ENCODE peak calls at places on chromosomes 3 and 15, in five cellular contexts. Q is lung, H is GM13977, W is GM12865, K is heart left ventricle. B is an unnamed sample.
A peak's percentile ranks its signal among the peaks of the same experiment; 100 is the strongest.

GRCh38 chr3:40631341-40631995 is 106.7 kb downstream of the ZNF621 start:
- DNase-seq in Q (no peak), H (no peak), W (no peak), K (no peak), B (peak; percentile 49)

GRCh38 chr3:121545049-121545563 is 682 bp downstream of the POLQ start:
- DNase-seq in Q (no peak), H (peak; percentile 21), W (no peak), K (no peak), B (no peak)

GRCh38 chr15:72306211-72306785 is 13.7 kb downstream of the CELF6 start:
- DNase-seq in Q (no peak), H (no peak), W (peak; percentile 58), K (no peak), B (no peak)

GRCh38 chr3:183664913-183665381 is 29.5 kb downstream of the KLHL24 start:
- DNase-seq in Q (no peak), H (no peak), W (no peak), K (no peak), B (peak; percentile 42)

GRCh38 chr15:37758412-37758811 is 176.0 kb upstream of the TMCO5A start:
- DNase-seq in Q (no peak), H (no peak), W (no peak), K (no peak), B (no peak)

GRCh38 chr3:159762981-159763465 is 225.6 kb upstream of the IL12A start:
- DNase-seq in Q (peak; percentile 64), H (peak; percentile 54), W (peak; percentile 54), K (peak; percentile 84), B (peak; percentile 78)

GRCh38 chr15:96342611-96343528 is 12.4 kb downstream of the NR2F2 start:
- DNase-seq in Q (peak; percentile 4), H (no peak), W (no peak), K (no peak), B (no peak)

GRCh38 chr15:89119489-89120478 is 31.5 kb downstream of the ABHD2 start:
- DNase-seq in Q (no peak), H (no peak), W (no peak), K (peak; percentile 40), B (no peak)

GRCh38 chr15:57377478-57377847 is 1.2 kb downstream of the CGNL1 start:
- DNase-seq in Q (no peak), H (no peak), W (no peak), K (no peak), B (peak; percentile 33)

GRCh38 chr3:69044608-69045007 is 7.5 kb downstream of the TMF1 start:
- DNase-seq in Q (no peak), H (no peak), W (no peak), K (no peak), B (no peak)

GRCh38 chr15:72751751-72752455 is 31.7 kb downstream of the ADPGK start:
- DNase-seq in Q (no peak), H (no peak), W (no peak), K (no peak), B (no peak)

GRCh38 chr3:123832712-123833397 is 51.3 kb downstream of the MYLK start:
- DNase-seq in Q (no peak), H (no peak), W (no peak), K (no peak), B (peak; percentile 45)

GRCh38 chr3:178562869-178563232 is 26.6 kb downstream of the KCNMB2 start:
- DNase-seq in Q (no peak), H (no peak), W (peak; percentile 31), K (no peak), B (peak; percentile 8)

GRCh38 chr3:171088984-171089754 is 62.6 kb upstream of the SLC2A2 start:
- DNase-seq in Q (no peak), H (no peak), W (no peak), K (no peak), B (peak; percentile 75)

GRCh38 chr15:90231028-90232017 is 2.4 kb downstream of the CIB1 start:
- DNase-seq in Q (peak; percentile 51), H (peak; percentile 77), W (peak; percentile 85), K (no peak), B (no peak)

GRCh38 chr3:159250961-159251360 is 449.1 kb downstream of the MFSD1 start:
- DNase-seq in Q (no peak), H (no peak), W (no peak), K (no peak), B (no peak)

GRCh38 chr3:36227982-36228381 is 152.3 kb upstream of the STAC start:
- DNase-seq in Q (no peak), H (no peak), W (no peak), K (no peak), B (no peak)

GRCh38 chr3:168952551-168952950 is 711.0 kb downstream of the MECOM start:
- DNase-seq in Q (no peak), H (no peak), W (peak; percentile 5), K (no peak), B (peak; percentile 34)

GRCh38 chr15:31303434-31304073 is 23.1 kb upstream of the KLF13 start:
- DNase-seq in Q (peak; percentile 45), H (peak; percentile 67), W (no peak), K (peak; percentile 52), B (no peak)
- TF ChIP-seq CTCF in Q (no peak), H (peak; percentile 31), W (no peak), K (no peak), B (no peak)

GRCh38 chr3:8338424-8338823 is 163.2 kb upstream of the LMCD1 start:
- DNase-seq in Q (no peak), H (no peak), W (no peak), K (no peak), B (no peak)

GRCh38 chr3:8341853-8342252 is 159.8 kb upstream of the LMCD1 start:
- DNase-seq in Q (no peak), H (no peak), W (no peak), K (no peak), B (no peak)

DNA sequence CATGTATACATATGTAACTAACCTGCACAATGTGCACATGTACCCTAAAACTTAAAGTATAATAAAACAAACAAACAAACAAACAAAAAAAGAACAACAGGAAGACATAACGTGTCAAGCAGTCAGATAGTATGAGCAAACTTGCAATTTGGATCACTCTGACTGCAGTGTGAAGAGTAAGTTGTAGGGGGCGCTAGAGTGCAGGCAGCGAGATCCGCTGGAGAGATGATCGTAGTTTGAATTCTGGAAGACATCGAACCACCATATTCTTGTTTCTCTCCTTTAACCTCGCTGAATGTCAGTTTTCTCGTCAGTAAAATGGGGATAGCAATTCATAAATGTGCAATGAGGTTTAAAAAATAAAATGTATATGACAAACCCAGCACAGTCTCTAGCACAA is 165.2 kb upstream of the LMCD1 start:
- DNase-seq in Q (no peak), H (no peak), W (no peak), K (no peak), B (no peak)
- TF ChIP-seq CTCF in Q (no peak), H (peak; percentile 35), W (peak; percentile 30), K (no peak), B (peak; percentile 39)

GRCh38 chr3:137792633-137793271 is 28.6 kb downstream of the SOX14 start:
- DNase-seq in Q (no peak), H (peak; percentile 15), W (peak; percentile 55), K (no peak), B (no peak)
- TF ChIP-seq CTCF in Q (no peak), H (peak; percentile 63), W (peak; percentile 68), K (peak; percentile 17), B (peak; percentile 66)

DNA sequence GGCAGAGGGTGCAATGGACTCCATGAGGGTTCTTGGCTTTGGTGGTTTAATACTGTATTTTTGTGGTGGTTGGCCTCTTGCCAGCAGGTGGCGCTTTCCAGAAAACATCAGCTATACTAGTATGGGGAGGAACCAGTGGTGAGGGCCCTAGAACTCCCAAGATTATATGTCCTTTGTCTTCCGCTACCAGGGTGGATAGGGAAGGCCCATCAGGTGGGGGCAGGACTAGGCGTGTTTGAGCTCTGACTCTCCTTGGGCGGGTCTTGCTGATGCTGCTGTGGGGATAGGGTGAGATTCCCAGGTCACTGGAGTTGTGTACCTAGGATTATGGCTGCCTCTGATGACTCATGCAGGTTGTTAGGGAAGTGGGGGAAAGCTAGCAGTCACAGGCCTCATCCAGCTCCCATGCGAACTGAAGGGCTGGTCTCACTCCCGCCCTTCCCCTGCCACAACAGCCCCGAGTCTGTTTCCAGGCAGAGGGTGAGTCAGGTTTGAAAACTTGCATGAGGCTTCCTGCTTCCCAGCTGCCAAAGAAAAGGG is 357.7 kb downstream of the OTOL1 start:
- DNase-seq in Q (no peak), H (peak; percentile 6), W (peak; percentile 45), K (no peak), B (peak; percentile 91)
- TF ChIP-seq CTCF in Q (no peak), H (peak; percentile 62), W (peak; percentile 41), K (no peak), B (peak; percentile 52)

GRCh38 chr3:52017467-52018065 is 21.9 kb upstream of the RPL29 start:
- DNase-seq in Q (no peak), H (no peak), W (no peak), K (no peak), B (no peak)

GRCh38 chr3:52012699-52013098 is 17.0 kb upstream of the RPL29 start:
- DNase-seq in Q (no peak), H (no peak), W (no peak), K (no peak), B (no peak)

GRCh38 chr3:52013802-52014598 is 18.3 kb upstream of the RPL29 start:
- DNase-seq in Q (no peak), H (no peak), W (no peak), K (no peak), B (no peak)

GRCh38 chr3:52015431-52016256 is 19.9 kb upstream of the RPL29 start:
- DNase-seq in Q (no peak), H (no peak), W (no peak), K (no peak), B (no peak)

GRCh38 chr3:52014613-52015012 is 18.9 kb upstream of the RPL29 start:
- DNase-seq in Q (no peak), H (no peak), W (no peak), K (no peak), B (no peak)
- TF ChIP-seq CTCF in Q (no peak), H (no peak), W (peak; percentile 2), K (no peak), B (peak; percentile 36)

DNA sequence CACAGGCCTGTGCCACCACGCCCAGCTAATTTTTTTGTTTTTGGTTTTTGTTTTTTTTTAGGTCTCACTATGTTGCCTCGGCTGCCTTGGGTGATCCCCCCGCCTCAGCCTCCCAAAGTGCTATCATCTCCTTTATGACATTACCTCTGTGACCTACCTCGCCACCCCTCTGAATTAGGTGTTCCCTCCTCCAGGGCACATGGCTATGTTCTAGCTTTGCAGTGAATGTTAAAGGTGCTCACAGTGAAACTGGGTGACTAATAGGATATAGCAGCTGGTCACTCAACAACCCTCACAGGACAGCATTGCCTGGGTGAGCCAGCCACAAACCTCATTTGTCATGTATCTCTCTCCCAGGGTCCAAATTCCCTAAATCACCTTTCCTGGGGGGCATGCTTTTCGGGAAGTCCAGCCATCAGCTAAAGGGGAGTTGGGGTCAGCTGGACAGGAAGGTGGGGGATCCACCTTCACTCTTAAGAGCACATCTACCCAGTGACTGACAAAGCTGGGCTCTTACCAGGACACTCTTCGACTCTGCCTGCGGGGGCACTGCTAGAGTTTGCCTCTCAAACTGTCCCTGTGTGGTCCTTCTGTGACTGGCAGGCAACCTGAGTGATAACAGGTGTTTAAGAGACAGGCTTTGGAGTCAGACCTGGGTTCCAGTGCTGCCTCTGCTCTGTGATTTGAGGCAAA is 1.6 kb upstream of the TTLL3 start:
- DNase-seq in Q (no peak), H (peak; percentile 57), W (peak; percentile 72), K (no peak), B (no peak)
- TF ChIP-seq CTCF in Q (no peak), H (no peak), W (peak; percentile 16), K (no peak), B (peak; percentile 35)

DNA sequence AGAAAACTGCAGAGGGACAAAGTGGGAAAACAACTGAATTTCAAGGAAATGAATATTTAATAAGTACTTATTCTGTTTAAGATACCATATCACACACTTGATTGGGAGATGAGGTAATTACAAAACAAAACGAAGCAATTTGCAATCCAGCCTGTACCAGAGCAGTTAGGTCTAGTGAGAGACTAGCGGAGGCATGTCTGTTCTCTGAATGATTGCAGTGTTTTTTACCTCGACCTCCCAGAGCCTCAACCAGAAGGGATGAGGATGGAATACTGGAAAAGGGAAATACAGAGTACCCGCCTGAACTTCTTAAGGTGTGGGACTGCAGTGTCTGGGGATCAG is 59.5 kb downstream of the PIK3CB start:
- DNase-seq in Q (no peak), H (no peak), W (no peak), K (no peak), B (peak; percentile 29)
- TF ChIP-seq CTCF in Q (no peak), H (no peak), W (no peak), K (no peak), B (no peak)